ENCODE peak calls at places on chromosomes 7 and 10, in six cellular contexts. T is mesendoderm, S is heart right ventricle, L is adrenal gland, Y is gastrocnemius medialis, O is MM.1S. K is an unnamed sample.
A peak's percentile ranks its signal among the peaks of the same experiment; 100 is the strongest.

GRCh38 chr7:158827411-158828342 is 1.6 kb downstream of the ESYT2 start:
- DNase-seq in T (no peak), S (no peak), L (no peak), Y (no peak), O (peak; percentile 35), K (no peak)

GRCh38 chr10:100816671-100817070 is 71.3 kb downstream of the PAX2 start:
- DNase-seq in T (peak; percentile 72), S (no peak), L (no peak), Y (no peak), O (no peak), K (no peak)

GRCh38 chr10:111820471-111820870 is 363.1 kb downstream of the GPAM start:
- DNase-seq in T (no peak), S (no peak), L (no peak), Y (no peak), O (no peak), K (no peak)

GRCh38 chr7:9349625-9350024 is 916.2 kb downstream of the NXPH1 start:
- DNase-seq in T (peak; percentile 55), S (no peak), L (no peak), Y (no peak), O (no peak), K (no peak)

GRCh38 chr10:69657417-69657816 is 27.4 kb downstream of the FAM241B start:
- DNase-seq in T (peak; percentile 38), S (no peak), L (no peak), Y (no peak), O (no peak), K (no peak)

GRCh38 chr10:99682032-99682431 is 22.7 kb downstream of the ENTPD7 start:
- DNase-seq in T (no peak), S (no peak), L (no peak), Y (no peak), O (no peak), K (no peak)

GRCh38 chr10:129945941-129946760 is 17.9 kb downstream of the EBF3 start:
- DNase-seq in T (no peak), S (no peak), L (no peak), Y (no peak), O (no peak), K (no peak)

GRCh38 chr10:74874649-74875048 is 48.2 kb downstream of the KAT6B start:
- DNase-seq in T (no peak), S (no peak), L (no peak), Y (no peak), O (no peak), K (no peak)

GRCh38 chr7:143341842-143342241 is 20.7 kb downstream of the FAM131B start:
- DNase-seq in T (no peak), S (no peak), L (no peak), Y (no peak), O (no peak), K (no peak)

GRCh38 chr7:30470783-30471182 is 7.8 kb downstream of the NOD1 start:
- DNase-seq in T (no peak), S (no peak), L (peak; percentile 36), Y (no peak), O (no peak), K (no peak)

GRCh38 chr10:23106508-23106907 is 11.1 kb downstream of the MSRB2 start:
- DNase-seq in T (no peak), S (no peak), L (no peak), Y (no peak), O (no peak), K (no peak)

GRCh38 chr10:71821909-71822763 is 28.9 kb downstream of the PSAP start:
- DNase-seq in T (no peak), S (no peak), L (no peak), Y (no peak), O (no peak), K (no peak)

GRCh38 chr10:98088186-98088971 is 46.1 kb upstream of the R3HCC1L start:
- DNase-seq in T (no peak), S (peak; percentile 31), L (peak; percentile 23), Y (peak; percentile 68), O (no peak), K (no peak)

GRCh38 chr10:4066581-4067403 is 281.8 kb upstream of the KLF6 start:
- DNase-seq in T (no peak), S (no peak), L (no peak), Y (no peak), O (no peak), K (no peak)

GRCh38 chr10:96588601-96589419 is 2.0 kb upstream of the TM9SF3 start:
- DNase-seq in T (no peak), S (no peak), L (no peak), Y (no peak), O (no peak), K (no peak)

GRCh38 chr10:65110029-65110428 is 1588.8 kb downstream of the REEP3 start:
- DNase-seq in T (no peak), S (no peak), L (no peak), Y (no peak), O (no peak), K (no peak)

GRCh38 chr10:98312349-98312748 is 44.4 kb upstream of the LOXL4 start:
- DNase-seq in T (no peak), S (no peak), L (no peak), Y (no peak), O (no peak), K (no peak)

GRCh38 chr10:49359349-49360231 is 36.3 kb downstream of the DRGX start:
- DNase-seq in T (peak; percentile 96), S (peak; percentile 38), L (no peak), Y (no peak), O (no peak), K (no peak)

GRCh38 chr10:109348324-109348723 is 575.0 kb downstream of the XPNPEP1 start:
- DNase-seq in T (no peak), S (no peak), L (no peak), Y (no peak), O (no peak), K (no peak)

GRCh38 chr7:17939670-17940301 is 508 bp downstream of the SNX13 start:
- DNase-seq in T (no peak), S (peak; percentile 38), L (peak; percentile 70), Y (peak; percentile 38), O (peak; percentile 46), K (peak; percentile 73)

GRCh38 chr10:6269953-6270867 is 67.5 kb downstream of the PFKFB3 start:
- DNase-seq in T (no peak), S (no peak), L (no peak), Y (no peak), O (peak; percentile 64), K (no peak)

GRCh38 chr7:151119055-151119415 is 32.8 kb downstream of the AGAP3 start:
- DNase-seq in T (no peak), S (no peak), L (no peak), Y (no peak), O (no peak), K (no peak)

GRCh38 chr7:151117041-151117440 is 30.8 kb downstream of the AGAP3 start:
- DNase-seq in T (no peak), S (no peak), L (no peak), Y (no peak), O (no peak), K (no peak)

GRCh38 chr7:151117565-151117964 is 31.3 kb downstream of the AGAP3 start:
- DNase-seq in T (no peak), S (no peak), L (no peak), Y (no peak), O (no peak), K (no peak)

GRCh38 chr7:151119902-151120301 is 33.6 kb downstream of the AGAP3 start:
- DNase-seq in T (no peak), S (no peak), L (no peak), Y (no peak), O (no peak), K (no peak)

GRCh38 chr7:151118108-151119054 is 32.1 kb downstream of the AGAP3 start:
- DNase-seq in T (no peak), S (no peak), L (no peak), Y (no peak), O (no peak), K (no peak)
- H3K27ac ChIP-seq in T (no peak overlapping the region), S (no peak overlapping the region), L (no peak overlapping the region), Y (no peak overlapping the region), O (no peak overlapping the region), K (no peak overlapping the region)

GRCh38 chr7:139745330-139746143 is 32.3 kb downstream of the HIPK2 start:
- DNase-seq in T (peak; percentile 16), S (peak; percentile 38), L (no peak), Y (no peak), O (no peak), K (no peak)

GRCh38 chr7:139743967-139744767 is 33.6 kb downstream of the HIPK2 start:
- DNase-seq in T (no peak), S (no peak), L (no peak), Y (no peak), O (no peak), K (no peak)

GRCh38 chr7:139743267-139743966 is 34.4 kb downstream of the HIPK2 start:
- DNase-seq in T (no peak), S (no peak), L (peak; percentile 48), Y (no peak), O (no peak), K (no peak)

GRCh38 chr7:139746652-139747051 is 31.1 kb downstream of the HIPK2 start:
- DNase-seq in T (no peak), S (no peak), L (no peak), Y (no peak), O (no peak), K (no peak)

GRCh38 chr7:139744768-139745250 is 33.0 kb downstream of the HIPK2 start:
- DNase-seq in T (no peak), S (peak; percentile 52), L (peak; percentile 47), Y (no peak), O (no peak), K (no peak)
- H3K27ac ChIP-seq in T (no peak overlapping the region), S (peak overlapping the region; percentile 65), L (peak overlapping the region; percentile 2), Y (peak overlapping the region; percentile 93), O (no peak overlapping the region), K (peak overlapping the region; percentile 22)

GRCh38 chr7:135978624-135979023 is 1.5 kb upstream of the MTPN start:
- DNase-seq in T (no peak), S (no peak), L (no peak), Y (no peak), O (no peak), K (no peak)

GRCh38 chr7:135977742-135978066 is 545 bp upstream of the MTPN start:
- DNase-seq in T (no peak), S (no peak), L (no peak), Y (no peak), O (no peak), K (no peak)

GRCh38 chr7:135974667-135975066 is 2.5 kb downstream of the MTPN start:
- DNase-seq in T (no peak), S (no peak), L (no peak), Y (no peak), O (peak; percentile 38), K (no peak)

GRCh38 chr7:135976312-135977019 is 693 bp downstream of the MTPN start:
- DNase-seq in T (no peak), S (no peak), L (peak; percentile 37), Y (peak; percentile 8), O (peak; percentile 41), K (no peak)

GRCh38 chr7:135977020-135977741 is at the start of gene MTPN:
- DNase-seq in T (peak; percentile 99), S (peak; percentile 99), L (peak; percentile 99), Y (peak; percentile 97), O (peak; percentile 98), K (peak; percentile 94)
- H3K27ac ChIP-seq in T (peak within 1 kb of the TSS; percentile 6), S (peak within 1 kb of the TSS; percentile 92), L (peak within 1 kb of the TSS; percentile 61), Y (peak within 1 kb of the TSS; percentile 91), O (peak within 1 kb of the TSS; percentile 67), K (peak within 1 kb of the TSS; percentile 81)

DNA sequence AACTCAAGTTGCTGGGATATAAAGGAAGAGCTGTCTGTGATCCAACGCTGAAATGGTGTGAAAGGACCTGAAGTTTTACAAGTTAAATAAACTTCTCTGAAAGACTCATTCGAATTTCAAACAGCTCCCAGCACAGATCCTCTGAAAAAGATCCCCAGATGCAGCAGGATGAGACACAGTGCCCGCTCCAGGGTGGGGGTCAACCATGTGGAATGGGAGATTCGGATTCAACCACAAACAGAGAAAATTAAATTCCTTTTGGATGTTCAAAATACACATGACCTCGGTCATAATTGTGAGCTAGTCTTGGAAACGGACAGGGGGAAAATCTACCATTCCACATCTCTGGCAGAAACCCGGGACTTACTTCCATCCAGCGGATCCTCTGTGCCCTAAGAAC is 119.6 kb downstream of the PRKAG2 start:
- DNase-seq in T (no peak), S (no peak), L (no peak), Y (no peak), O (no peak), K (no peak)
- H3K27ac ChIP-seq in T (no peak overlapping the region), S (no peak overlapping the region), L (no peak overlapping the region), Y (no peak overlapping the region), O (no peak overlapping the region), K (no peak overlapping the region)